ENCODE peak calls at places on chromosomes 1 and 21, in five cellular contexts. D is uterus, I is neural crest cell, Y is K562, B is breast epithelium. T is an unnamed sample.

GRCh38 chr1:65164633-65165032 is 16.6 kb downstream of the AK4 start:
- DNase-seq in I (no peak), Y (no peak), D (no peak), B (no peak), T (peak)

GRCh38 chr1:201655243-201655642 is 116.3 kb downstream of the NAV1 start:
- DNase-seq in B (no peak), D (peak), Y (peak), I (no peak), T (peak)

GRCh38 chr1:2279210-2279639 is 51.1 kb downstream of the SKI start:
- DNase-seq in I (peak), D (peak), Y (no peak), B (no peak), T (peak)

GRCh38 chr1:202805886-202806511 is 2.2 kb downstream of the KDM5B start:
- DNase-seq in Y (no peak), D (no peak), I (no peak), B (no peak), T (peak)

GRCh38 chr1:53133261-53134041 is 9.0 kb downstream of the SLC1A7 start:
- DNase-seq in D (no peak), Y (no peak), I (no peak), B (peak), T (no peak)

GRCh38 chr1:157288511-157288910 is 150.3 kb upstream of the ETV3 start:
- DNase-seq in I (no peak), Y (no peak), B (no peak), D (no peak), T (no peak)

GRCh38 chr1:163085041-163085903 is 16.1 kb downstream of the RGS4 start:
- DNase-seq in D (no peak), I (no peak), Y (no peak), B (no peak), T (peak)

GRCh38 chr21:18041012-18041411 is 203.6 kb upstream of the CHODL start:
- DNase-seq in B (no peak), I (no peak), D (no peak), Y (no peak), T (no peak)

GRCh38 chr1:41666991-41667631 is 182.6 kb upstream of the EDN2 start:
- DNase-seq in I (no peak), D (no peak), B (no peak), Y (no peak), T (peak)

GRCh38 chr1:6831368-6831767 is 46.1 kb downstream of the CAMTA1 start:
- DNase-seq in D (no peak), B (no peak), I (no peak), Y (no peak), T (peak)

GRCh38 chr1:225754940-225755635 is 22.5 kb upstream of the SRP9 start:
- DNase-seq in I (no peak), D (no peak), B (no peak), Y (no peak), T (peak)

GRCh38 chr1:177328251-177328650 is 157.5 kb downstream of the BRINP2 start:
- DNase-seq in D (no peak), Y (no peak), I (no peak), B (no peak), T (peak)

GRCh38 chr1:157107702-157108101 is 8.1 kb upstream of the ETV3L start:
- DNase-seq in B (no peak), D (no peak), Y (no peak), I (no peak), T (no peak)

GRCh38 chr1:232974971-232975370 is 24.6 kb downstream of the NTPCR start:
- DNase-seq in Y (no peak), I (no peak), B (no peak), D (no peak), T (peak)

GRCh38 chr1:110380667-110381283 is 10.1 kb downstream of the SLC16A4 start:
- DNase-seq in B (no peak), I (no peak), Y (no peak), D (no peak), T (no peak)

GRCh38 chr1:161900155-161900554 is 123.5 kb downstream of the OLFML2B start:
- DNase-seq in I (no peak), Y (no peak), B (no peak), D (no peak), T (no peak)

GRCh38 chr21:25370311-25370744 is 237.0 kb downstream of the MRPL39 start:
- DNase-seq in I (no peak), D (no peak), Y (no peak), B (no peak), T (peak)

GRCh38 chr1:172287207-172287606 is 133.3 kb upstream of the C1orf105 start:
- DNase-seq in D (peak), B (no peak), I (no peak), Y (no peak), T (peak)

GRCh38 chr1:30822006-30822405 is 64.4 kb upstream of the LAPTM5 start:
- DNase-seq in B (no peak), Y (no peak), D (no peak), I (no peak), T (no peak)

GRCh38 chr1:62175568-62176179 is 19.0 kb upstream of the L1TD1 start:
- DNase-seq in D (no peak), I (peak), Y (peak), B (no peak), T (peak)

GRCh38 chr1:235913311-235913710 is 46.6 kb upstream of the LYST start:
- DNase-seq in I (no peak), B (no peak), Y (no peak), D (no peak), T (peak)

GRCh38 chr1:35882586-35882944 is 444 bp upstream of the AGO1 start:
- DNase-seq in B (no peak), Y (peak), D (no peak), I (no peak), T (no peak)

GRCh38 chr1:20720631-20721051 is 2.8 kb upstream of the KIF17 start:
- DNase-seq in D (peak), I (no peak), B (peak), Y (no peak), T (no peak)

GRCh38 chr1:24699628-24700027 is 45.6 kb upstream of the CLIC4 start:
- DNase-seq in D (no peak), B (no peak), I (no peak), Y (no peak), T (no peak)

GRCh38 chr1:214566158-214567104 is 15.0 kb upstream of the PTPN14 start:
- DNase-seq in B (no peak), Y (no peak), I (no peak), D (no peak), T (peak)

GRCh38 chr1:94280541-94280940 is 43.2 kb upstream of the ARHGAP29 start:
- DNase-seq in D (no peak), Y (no peak), I (no peak), B (no peak), T (no peak)

GRCh38 chr1:157363660-157364140 is 188.6 kb downstream of the FCRL5 start:
- DNase-seq in B (no peak), D (no peak), I (no peak), Y (no peak), T (peak)

GRCh38 chr1:10631811-10632481 is 157.2 kb downstream of the PEX14 start:
- DNase-seq in D (no peak), I (no peak), B (no peak), Y (peak), T (no peak)

GRCh38 chr21:44666401-44667320 is at the start of gene KRTAP12-2:
- DNase-seq in B (no peak), Y (no peak), I (no peak), D (no peak), T (no peak)

GRCh38 chr1:214392246-214392645 is 111.3 kb downstream of the SMYD2 start:
- DNase-seq in I (no peak), Y (no peak), D (no peak), B (no peak), T (peak)

GRCh38 chr1:6496360-6496704 is 4.9 kb upstream of the PLEKHG5 start:
- DNase-seq in Y (peak), I (no peak), B (no peak), D (no peak), T (no peak)

GRCh38 chr1:201260648-201261311 is 22.5 kb upstream of the PKP1 start:
- DNase-seq in Y (no peak), B (no peak), D (no peak), I (no peak), T (no peak)

GRCh38 chr1:204809488-204809887 is 61.2 kb upstream of the NFASC start:
- DNase-seq in D (no peak), B (no peak), Y (no peak), I (no peak), T (no peak)

GRCh38 chr1:182175340-182176068 is 114.0 kb upstream of the ZNF648 start:
- DNase-seq in B (no peak), I (no peak), Y (no peak), D (no peak), T (peak)

GRCh38 chr1:66285618-66286270 is 248.2 kb upstream of the SGIP1 start:
- DNase-seq in Y (no peak), D (no peak), B (no peak), I (no peak), T (no peak)

GRCh38 chr1:96964761-96965160 is 243.2 kb downstream of the PTBP2 start:
- DNase-seq in D (no peak), Y (no peak), I (no peak), B (no peak), T (no peak)

GRCh38 chr1:35506960-35507901 is 50.0 kb downstream of the KIAA0319L start:
- DNase-seq in I (no peak), D (no peak), Y (no peak), B (no peak), T (no peak)

GRCh38 chr1:9529190-9529589 is 10.1 kb upstream of the SLC25A33 start:
- DNase-seq in D (no peak), B (no peak), Y (no peak), I (no peak), T (peak)

GRCh38 chr1:81699234-81699633 is 101.5 kb upstream of the ADGRL2 start:
- DNase-seq in Y (no peak), I (no peak), D (no peak), B (no peak), T (peak)

GRCh38 chr1:113031060-113031933 is 41.7 kb upstream of the LRIG2 start:
- DNase-seq in Y (no peak), B (no peak), I (no peak), D (no peak), T (no peak)

GRCh38 chr1:42923367-42924248 is 35.1 kb downstream of the SLC2A1 start:
- DNase-seq in D (no peak), B (no peak), Y (no peak), I (no peak), T (no peak)
- TF ChIP-seq CTCF in D (no peak), B (no peak), Y (no peak), I (no peak), T (no peak)

GRCh38 chr21:28235169-28235892 is 757.3 kb downstream of the LTN1 start:
- DNase-seq in B (no peak), Y (no peak), D (no peak), I (no peak), T (no peak)
- TF ChIP-seq CTCF in B (no peak), Y (no peak), D (no peak), I (no peak), T (no peak)

GRCh38 chr1:63868220-63868897 is 94.5 kb downstream of the ROR1 start:
- DNase-seq in B (no peak), Y (no peak), D (peak), I (no peak), T (peak)
- TF ChIP-seq CTCF in B (no peak), Y (no peak), D (peak), I (no peak), T (no peak)

DNA sequence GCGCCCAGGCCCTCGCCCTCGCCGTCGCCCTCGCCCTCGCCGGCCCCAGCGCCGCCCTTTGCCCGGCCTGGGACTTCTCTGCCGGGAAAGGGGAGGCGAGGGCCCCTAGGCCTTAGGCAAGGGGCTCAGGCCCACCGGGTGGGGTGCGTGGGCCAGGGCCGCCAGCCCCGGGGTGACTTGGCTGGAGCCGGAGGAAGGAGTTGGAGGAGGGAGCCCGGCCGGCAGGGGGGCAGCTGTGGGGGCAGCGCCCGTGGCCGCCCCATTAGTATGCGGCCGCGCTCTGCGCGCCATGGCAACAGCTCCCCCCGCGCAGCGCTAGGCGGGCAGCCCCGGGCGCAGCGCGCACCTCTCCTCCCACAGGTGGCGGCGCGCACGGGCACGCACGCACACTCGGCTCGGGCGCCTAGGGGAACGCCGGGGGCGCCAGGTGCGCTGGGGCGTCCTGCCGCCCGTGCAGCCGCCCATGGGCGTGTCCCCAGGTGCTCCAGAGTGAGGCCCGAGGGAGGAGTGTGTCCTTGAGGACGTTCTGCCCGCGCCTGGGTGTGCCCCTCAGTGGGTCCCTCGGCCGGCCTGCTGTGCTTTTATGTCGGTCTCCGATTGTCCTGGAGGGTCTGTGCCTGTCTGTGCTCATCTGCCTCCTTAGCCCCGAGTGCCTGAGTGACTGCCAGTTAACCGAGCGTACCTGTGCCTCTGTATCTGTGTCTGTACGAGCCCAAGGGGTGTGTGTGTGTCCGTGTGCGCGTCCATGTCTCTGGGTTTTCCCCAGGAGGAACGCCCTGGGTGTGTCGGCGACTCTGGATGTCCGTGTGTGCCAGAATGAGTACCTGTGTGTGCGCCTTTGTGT is 38.1 kb upstream of the WASF2 start:
- DNase-seq in I (peak), D (peak), B (no peak), Y (peak), T (no peak)
- TF ChIP-seq CTCF in I (no peak), D (peak), B (no peak), Y (no peak), T (no peak)

T was measured in foreskin fibroblast.